ENCODE peak calls at places on chromosomes 3 and 15, in seven cellular contexts. K is H9; X is epithelial cell of esophagus; B is T-cell; Y is activated CD4-positive, alpha-beta T cell treated with anti-CD3 and anti-CD28 coated beads, Interleukin-2, amount 10 ng/mL, durations not matched to agents 7 days and 5 days; V is natural killer cell treated with Interleukin-12 subunit alpha and Interleukin-12 subunit beta and Interleukin-15 and Interleukin-18, amount 100 ng/mL, for 72 hours; J is progenitor cell of endocrine pancreas. A is an unnamed sample.

GRCh38 chr3:180036678-180037455 is at the start of gene PEX5L:
- DNase-seq in K (peak), X (peak), B (no peak), Y (peak), V (peak), J (peak), A (peak)

GRCh38 chr3:168288511-168289268 is 193.0 kb upstream of the GOLIM4 start:
- DNase-seq in K (no peak), X (no peak), B (no peak), Y (no peak), V (no peak), J (no peak), A (no peak)

GRCh38 chr3:141625506-141625905 is 112.6 kb upstream of the RNF7 start:
- DNase-seq in K (no peak), X (peak), B (no peak), Y (no peak), V (no peak), J (no peak), A (no peak)

GRCh38 chr3:122793568-122794416 is at the start of gene HSPBAP1:
- DNase-seq in K (peak), X (peak), B (peak), Y (peak), V (peak), J (peak), A (no peak)

GRCh38 chr3:128416578-128417150 is 50.0 kb downstream of the DNAJB8 start:
- DNase-seq in K (no peak), X (peak), B (no peak), Y (no peak), V (no peak), J (no peak), A (peak)

GRCh38 chr3:143302638-143303171 is 183.1 kb downstream of the CHST2 start:
- DNase-seq in K (peak), X (peak), B (no peak), Y (no peak), V (no peak), J (no peak), A (no peak)

GRCh38 chr15:68653795-68654194 is 75.0 kb downstream of the CORO2B start:
- DNase-seq in K (no peak), X (no peak), B (no peak), Y (no peak), V (no peak), J (no peak), A (no peak)

GRCh38 chr15:42053010-42053409 is 32.2 kb upstream of the PLA2G4E start:
- DNase-seq in K (no peak), X (no peak), B (no peak), Y (no peak), V (no peak), J (no peak), A (no peak)

GRCh38 chr3:128180446-128180845 is 27.2 kb downstream of the EEFSEC start:
- DNase-seq in K (no peak), X (no peak), B (no peak), Y (no peak), V (no peak), J (no peak), A (no peak)

GRCh38 chr3:126061301-126062032 is 22.5 kb downstream of the SLC41A3 start:
- DNase-seq in K (no peak), X (no peak), B (no peak), Y (no peak), V (no peak), J (no peak), A (no peak)

GRCh38 chr3:167735233-167736107 is at the start of gene SERPINI1:
- DNase-seq in K (peak), X (peak), B (no peak), Y (peak), V (peak), J (peak), A (peak)

GRCh38 chr3:134427400-134428111 is 53.3 kb upstream of the AMOTL2 start:
- DNase-seq in K (no peak), X (peak), B (no peak), Y (no peak), V (no peak), J (no peak), A (no peak)

GRCh38 chr15:73984208-73984979 is 7.7 kb downstream of the STOML1 start:
- DNase-seq in K (no peak), X (no peak), B (no peak), Y (no peak), V (no peak), J (no peak), A (no peak)

GRCh38 chr3:69776926-69777581 is 37.8 kb downstream of the MITF start:
- DNase-seq in K (no peak), X (no peak), B (no peak), Y (no peak), V (no peak), J (no peak), A (no peak)

GRCh38 chr3:10462641-10463040 is 42.7 kb downstream of the ATP2B2 start:
- DNase-seq in K (no peak), X (no peak), B (no peak), Y (no peak), V (no peak), J (no peak), A (no peak)

GRCh38 chr15:71572452-71573053 is 237.8 kb upstream of the NR2E3 start:
- DNase-seq in K (peak), X (peak), B (no peak), Y (no peak), V (no peak), J (no peak), A (no peak)

GRCh38 chr15:68348064-68348463 is 70.5 kb downstream of the FEM1B start:
- DNase-seq in K (no peak), X (no peak), B (no peak), Y (no peak), V (no peak), J (no peak), A (peak)

GRCh38 chr3:144182501-144182900 is 210.9 kb downstream of the DIPK2A start:
- DNase-seq in K (no peak), X (no peak), B (no peak), Y (no peak), V (no peak), J (no peak), A (no peak)

GRCh38 chr3:50515565-50516047 is 12.2 kb upstream of the CACNA2D2 start:
- DNase-seq in K (peak), X (no peak), B (no peak), Y (no peak), V (no peak), J (no peak), A (no peak)

GRCh38 chr15:77282333-77282732 is 137.6 kb downstream of the PEAK1 start:
- DNase-seq in K (peak), X (no peak), B (no peak), Y (no peak), V (no peak), J (no peak), A (no peak)

GRCh38 chr3:112308151-112308911 is 14.3 kb upstream of the SLC9C1 start:
- DNase-seq in K (peak), X (peak), B (no peak), Y (no peak), V (no peak), J (no peak), A (peak)

GRCh38 chr3:159082514-159082913 is 280.7 kb downstream of the MFSD1 start:
- DNase-seq in K (no peak), X (peak), B (no peak), Y (no peak), V (no peak), J (no peak), A (no peak)

GRCh38 chr3:24137354-24137753 is 192.3 kb downstream of the NR1D2 start:
- DNase-seq in K (no peak), X (no peak), B (no peak), Y (no peak), V (no peak), J (no peak), A (no peak)

A was measured in erythroblast.